ENCODE peak calls at places on chromosomes 6 and 20, in eight cellular contexts. R is GM12878; D is activated CD4-positive, alpha-beta T cell treated with anti-CD3 and anti-CD28 coated beads for 36 hours; W is left cardiac atrium; G is activated naive CD8-positive, alpha-beta T cell treated with anti-CD3 and anti-CD28 coated beads, Interleukin-2, amount 10 ng/mL, durations not matched to agents 7 days and 5 days; A is SK-N-SH treated with all-trans-retinoic acid at 6 μM for 48 hours; O is memory B cell; H is natural killer cell treated with Interleukin-12 subunit alpha and Interleukin-12 subunit beta and Interleukin-15 and Interleukin-18, amount 100 ng/mL, for 72 hours. M is an unnamed sample.

GRCh38 chr20:37071481-37071911 is 24.3 kb downstream of the RBL1 start:
- ATAC-seq in R (no peak), D (peak), W (no peak), G (peak), A (no peak), O (peak), H (peak), M (no peak)

GRCh38 chr6:157999100-158000051 is 17.7 kb downstream of the SYNJ2 start:
- ATAC-seq in R (no peak), D (no peak), W (no peak), G (peak), A (no peak), O (no peak), H (peak), M (no peak)

GRCh38 chr6:22466665-22467064 is 102.7 kb upstream of the HDGFL1 start:
- ATAC-seq in R (no peak), D (no peak), W (no peak), G (no peak), A (no peak), O (no peak), H (no peak), M (no peak)

GRCh38 chr20:3640259-3640658 is 22.9 kb downstream of the GFRA4 start:
- ATAC-seq in R (no peak), D (no peak), W (no peak), G (no peak), A (no peak), O (no peak), H (no peak), M (no peak)

GRCh38 chr6:134173936-134174789 is 121.7 kb upstream of the SLC2A12 start:
- ATAC-seq in R (peak), D (peak), W (peak), G (peak), A (peak), O (peak), H (no peak), M (no peak)

GRCh38 chr6:151630991-151631655 is 137.3 kb downstream of the CCDC170 start:
- ATAC-seq in R (no peak), D (no peak), W (peak), G (no peak), A (no peak), O (no peak), H (no peak), M (no peak)

GRCh38 chr6:159298840-159299239 is 129.6 kb downstream of the FNDC1 start:
- ATAC-seq in R (peak), D (no peak), W (no peak), G (no peak), A (no peak), O (no peak), H (no peak), M (no peak)

GRCh38 chr6:6793388-6794250 is 205.1 kb downstream of the LY86 start:
- ATAC-seq in R (no peak), D (peak), W (peak), G (peak), A (no peak), O (peak), H (peak), M (peak)

GRCh38 chr6:3876131-3876530 is 27.0 kb downstream of the FAM50B start:
- ATAC-seq in R (no peak), D (no peak), W (peak), G (no peak), A (no peak), O (no peak), H (no peak), M (peak)

GRCh38 chr20:45919536-45919933 is 7.6 kb upstream of the PLTP start:
- ATAC-seq in R (no peak), D (no peak), W (peak), G (no peak), A (peak), O (no peak), H (no peak), M (peak)

GRCh38 chr6:143271024-143271423 is 179.5 kb downstream of the ADAT2 start:
- ATAC-seq in R (no peak), D (no peak), W (peak), G (no peak), A (peak), O (no peak), H (no peak), M (no peak)

GRCh38 chr6:135170238-135170637 is 10.9 kb upstream of the MYB start:
- ATAC-seq in R (peak), D (peak), W (no peak), G (no peak), A (no peak), O (no peak), H (peak), M (no peak)

GRCh38 chr6:139588076-139588639 is 213.7 kb upstream of the CITED2 start:
- ATAC-seq in R (no peak), D (no peak), W (peak), G (no peak), A (peak), O (no peak), H (no peak), M (no peak)

GRCh38 chr20:13099676-13100075 is 90.9 kb downstream of the SPTLC3 start:
- ATAC-seq in R (no peak), D (no peak), W (no peak), G (no peak), A (no peak), O (no peak), H (no peak), M (no peak)

GRCh38 chr6:44780161-44780560 is 392.7 kb downstream of the CDC5L start:
- ATAC-seq in R (no peak), D (no peak), W (no peak), G (no peak), A (no peak), O (no peak), H (peak), M (no peak)

GRCh38 chr6:41577865-41578713 is 31.9 kb downstream of the FOXP4 start:
- ATAC-seq in R (no peak), D (no peak), W (peak), G (no peak), A (peak), O (no peak), H (no peak), M (no peak)

GRCh38 chr6:31898200-31899011 is 908 bp upstream of the EHMT2 start:
- ATAC-seq in R (peak), D (peak), W (peak), G (peak), A (peak), O (peak), H (no peak), M (no peak)

GRCh38 chr6:169073311-169073710 is 180.3 kb downstream of the THBS2 start:
- ATAC-seq in R (no peak), D (no peak), W (no peak), G (no peak), A (no peak), O (no peak), H (no peak), M (no peak)

M was measured in gastroesophageal sphincter.